ENCODE peak calls at places on chromosomes 16 and 17, in five cellular contexts. G, I, J, X and Q are unnamed samples.

GRCh38 chr17:3712811-3713463 is 10.8 kb upstream of the HASPIN start:
- DNase-seq in I (no peak), X (no peak), J (no peak), G (no peak), Q (no peak)

GRCh38 chr16:11452746-11453344 is 107.6 kb downstream of the RMI2 start:
- DNase-seq in G (no peak), X (no peak), J (no peak), I (no peak), Q (no peak)

GRCh38 chr16:67563708-67564468 is 1.6 kb downstream of the CTCF start:
- DNase-seq in I (no peak), G (no peak), X (peak; percentile 54), J (peak; percentile 55), Q (peak; percentile 82)

GRCh38 chr17:50890675-50891516 is 24.7 kb upstream of the TOB1 start:
- DNase-seq in X (no peak), J (no peak), I (no peak), G (no peak), Q (no peak)

GRCh38 chr16:69839798-69840409 is 77.8 kb downstream of the WWP2 start:
- DNase-seq in X (peak; percentile 71), G (peak; percentile 30), I (no peak), J (peak; percentile 82), Q (no peak)

GRCh38 chr17:8426094-8426720 is 9.5 kb upstream of the NDEL1 start:
- DNase-seq in G (no peak), J (no peak), I (no peak), X (no peak), Q (no peak)

GRCh38 chr16:49277386-49277742 is 4.3 kb downstream of the CBLN1 start:
- DNase-seq in I (no peak), X (no peak), J (no peak), G (no peak), Q (no peak)

GRCh38 chr17:596763-597644 is 117.6 kb downstream of the VPS53 start:
- DNase-seq in X (no peak), I (no peak), J (no peak), G (no peak), Q (peak; percentile 88)

GRCh38 chr17:75069783-75070182 is 18.0 kb upstream of the SLC16A5 start:
- DNase-seq in I (no peak), X (peak; percentile 31), G (no peak), J (no peak), Q (no peak)

GRCh38 chr17:38893113-38893512 is 23.3 kb downstream of the LASP1 start:
- DNase-seq in G (no peak), J (no peak), I (no peak), X (no peak), Q (peak; percentile 35)
- TF ChIP-seq POLR2A in G (no peak), J (no peak), I (no peak), X (no peak), Q (no peak)

DNA sequence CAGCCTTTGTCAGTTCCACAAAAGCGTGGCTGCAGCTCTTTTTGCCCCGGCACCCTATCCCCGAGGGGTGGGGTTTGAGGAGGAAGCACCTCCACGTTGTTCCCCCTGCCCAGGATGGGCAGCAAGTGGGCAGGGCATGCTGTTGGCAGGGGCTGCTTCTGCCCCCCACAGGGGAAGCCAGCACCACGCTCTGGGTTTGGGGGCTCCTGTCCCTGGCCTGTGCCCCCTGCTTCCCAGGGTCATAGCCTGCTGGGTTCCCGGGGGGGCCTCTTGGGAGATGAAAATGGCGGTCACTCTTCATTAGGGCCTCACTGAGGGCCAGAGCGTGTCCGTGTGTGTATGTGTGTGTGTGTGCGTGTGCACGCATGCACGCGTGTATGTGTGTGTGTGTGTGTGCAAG is 22.8 kb downstream of the LASP1 start:
- DNase-seq in X (no peak), J (no peak), G (no peak), I (no peak), Q (no peak)
- TF ChIP-seq POLR2A in X (no peak), J (no peak), G (no peak), I (no peak), Q (no peak)

GRCh38 chr17:81553018-81553615 is 964 bp upstream of the FAAP100 start:
- DNase-seq in X (peak; percentile 73), I (peak; percentile 47), J (peak; percentile 73), G (peak; percentile 70), Q (peak; percentile 81)
- TF ChIP-seq POLR2A in X (no peak), I (no peak), J (no peak), G (no peak), Q (no peak)

GRCh38 chr16:23317266-23317661 is 15.2 kb downstream of the SCNN1B start:
- DNase-seq in G (no peak), I (no peak), X (peak; percentile 77), J (peak; percentile 29), Q (no peak)
- TF ChIP-seq POLR2A in G (no peak), I (no peak), X (peak; percentile 21), J (no peak), Q (no peak)

GRCh38 chr17:27793168-27793905 is 7.0 kb downstream of the NOS2 start:
- DNase-seq in J (no peak), X (no peak), G (peak; percentile 22), I (no peak), Q (peak; percentile 23)
- TF ChIP-seq POLR2A in J (no peak), X (no peak), G (no peak), I (no peak), Q (no peak)